ENCODE peak calls at places on chromosome 3, in six cellular contexts. Y, L, G, S, U and X are unnamed samples.

GRCh38 chr3:48756640-48757039 is 39.6 kb upstream of the IP6K2 start:
- DNase-seq in Y (no peak), L (no peak), G (no peak), S (no peak), U (no peak), X (no peak)

GRCh38 chr3:128320551-128321340 is 145.9 kb downstream of the DNAJB8 start:
- DNase-seq in Y (no peak), L (no peak), G (no peak), S (no peak), U (no peak), X (no peak)

GRCh38 chr3:40152482-40153133 is 156.9 kb upstream of the EIF1B start:
- DNase-seq in Y (no peak), L (no peak), G (no peak), S (peak), U (no peak), X (no peak)

GRCh38 chr3:83769791-83770663 is 1188.8 kb upstream of the CADM2 start:
- DNase-seq in Y (no peak), L (no peak), G (no peak), S (no peak), U (no peak), X (no peak)

GRCh38 chr3:79973917-79974595 is 206.3 kb upstream of the ROBO1 start:
- DNase-seq in Y (no peak), L (no peak), G (no peak), S (peak), U (no peak), X (no peak)

GRCh38 chr3:197495499-197495898 is 60.3 kb downstream of the BDH1 start:
- DNase-seq in Y (no peak), L (no peak), G (no peak), S (no peak), U (no peak), X (no peak)

GRCh38 chr3:59189561-59190338 is 139.9 kb upstream of the CFAP20DC start:
- DNase-seq in Y (no peak), L (no peak), G (no peak), S (no peak), U (no peak), X (no peak)

GRCh38 chr3:48503406-48504050 is 446 bp downstream of the SHISA5 start:
- DNase-seq in Y (peak), L (peak), G (peak), S (no peak), U (no peak), X (peak)

GRCh38 chr3:42655980-42656679 is 2.6 kb downstream of the ZBTB47 start:
- DNase-seq in Y (no peak), L (no peak), G (peak), S (no peak), U (peak), X (no peak)

GRCh38 chr3:155462672-155463071 is 169.2 kb upstream of the STRIT1 start:
- DNase-seq in Y (no peak), L (no peak), G (no peak), S (no peak), U (no peak), X (no peak)

GRCh38 chr3:177673105-177673804 is 476.0 kb upstream of the TBL1XR1 start:
- DNase-seq in Y (no peak), L (no peak), G (no peak), S (no peak), U (no peak), X (no peak)

GRCh38 chr3:19147905-19148767 is at the start of gene KCNH8:
- DNase-seq in Y (no peak), L (no peak), G (no peak), S (peak), U (peak), X (no peak)

GRCh38 chr3:189316296-189317019 is 144.7 kb downstream of the TPRG1 start:
- DNase-seq in Y (no peak), L (no peak), G (no peak), S (no peak), U (no peak), X (no peak)

GRCh38 chr3:19539488-19540395 is 391.4 kb downstream of the KCNH8 start:
- DNase-seq in Y (no peak), L (no peak), G (no peak), S (no peak), U (no peak), X (no peak)

GRCh38 chr3:101466465-101467309 is 46.3 kb downstream of the SENP7 start:
- DNase-seq in Y (no peak), L (no peak), G (no peak), S (no peak), U (no peak), X (no peak)

GRCh38 chr3:116046350-116046749 is 398.9 kb downstream of the LSAMP start:
- DNase-seq in Y (no peak), L (no peak), G (no peak), S (no peak), U (no peak), X (no peak)

GRCh38 chr3:177419904-177420601 is 222.8 kb upstream of the TBL1XR1 start:
- DNase-seq in Y (no peak), L (no peak), G (no peak), S (no peak), U (no peak), X (no peak)